ENCODE peak calls at places on chromosomes 16 and 17, in five cellular contexts. J is lung, K is A549, I is cardiac muscle cell, V is K562. Y is an unnamed sample. For H3K4me1, the result is how much of the 10 kb centered on the place peaks cover.

GRCh38 chr16:88905563-88905962 is 39.1 kb upstream of the PABPN1L start:
- DNase-seq in J (no peak), K (peak), I (no peak), V (peak), Y (no peak)

GRCh38 chr16:73848993-73849392 is 447.6 kb upstream of the PSMD7 start:
- DNase-seq in J (no peak), K (peak), I (no peak), V (no peak), Y (no peak)

GRCh38 chr17:50210249-50211225 is 9.1 kb upstream of the COL1A1 start:
- DNase-seq in J (no peak), K (peak), I (peak), V (peak), Y (peak)

GRCh38 chr17:48006936-48007703 is 30.5 kb downstream of the COPZ2 start:
- DNase-seq in J (no peak), K (no peak), I (no peak), V (no peak), Y (no peak)

GRCh38 chr17:47821031-47821423 is 567 bp downstream of the OSBPL7 start:
- DNase-seq in J (no peak), K (no peak), I (no peak), V (peak), Y (no peak)

GRCh38 chr17:13671771-13672170 is 70.0 kb upstream of the HS3ST3A1 start:
- DNase-seq in J (no peak), K (no peak), I (peak), V (no peak), Y (no peak)

GRCh38 chr17:10583834-10584233 is 34.4 kb upstream of the MYH2 start:
- DNase-seq in J (no peak), K (no peak), I (no peak), V (no peak), Y (no peak)

GRCh38 chr17:15185625-15185991 is 79.5 kb downstream of the PMP22 start:
- DNase-seq in J (no peak), K (peak), I (peak), V (no peak), Y (no peak)

GRCh38 chr17:60604686-60605334 is 4.8 kb downstream of the PPM1D start:
- DNase-seq in J (no peak), K (no peak), I (peak), V (no peak), Y (no peak)

GRCh38 chr16:11768850-11769249 is 26.2 kb upstream of the TXNDC11 start:
- DNase-seq in J (no peak), K (no peak), I (no peak), V (no peak), Y (no peak)

GRCh38 chr16:64711596-64711995 is 410.3 kb downstream of the CDH11 start:
- DNase-seq in J (no peak), K (no peak), I (no peak), V (no peak), Y (no peak)

GRCh38 chr17:80621335-80622169 is 76.9 kb downstream of the RPTOR start:
- DNase-seq in J (no peak), K (no peak), I (no peak), V (no peak), Y (no peak)

GRCh38 chr17:13253746-13254410 is 236.1 kb upstream of the ELAC2 start:
- DNase-seq in J (no peak), K (no peak), I (no peak), V (no peak), Y (peak)

GRCh38 chr16:1688807-1689560 is 10.9 kb downstream of the JPT2 start:
- DNase-seq in J (peak), K (peak), I (peak), V (no peak), Y (peak)

GRCh38 chr16:49469323-49469670 is 95.7 kb downstream of the C16orf78 start:
- DNase-seq in J (no peak), K (no peak), I (no peak), V (no peak), Y (peak)

GRCh38 chr17:44197980-44198720 is 1.5 kb downstream of the ATXN7L3 start:
- DNase-seq in J (peak), K (peak), I (peak), V (peak), Y (peak)

GRCh38 chr17:34777044-34777443 is 184.2 kb downstream of the CCT6B start:
- DNase-seq in J (no peak), K (no peak), I (no peak), V (no peak), Y (no peak)

GRCh38 chr17:69870091-69870530 is 204.9 kb upstream of the KCNJ16 start:
- DNase-seq in J (no peak), K (peak), I (peak), V (no peak), Y (no peak)

GRCh38 chr16:11232852-11233726 is 22.9 kb downstream of the SOCS1 start:
- DNase-seq in J (peak), K (no peak), I (no peak), V (peak), Y (no peak)

GRCh38 chr17:41972571-41973411 is 6.2 kb downstream of the CNP start:
- DNase-seq in J (no peak), K (no peak), I (no peak), V (no peak), Y (no peak)

DNA sequence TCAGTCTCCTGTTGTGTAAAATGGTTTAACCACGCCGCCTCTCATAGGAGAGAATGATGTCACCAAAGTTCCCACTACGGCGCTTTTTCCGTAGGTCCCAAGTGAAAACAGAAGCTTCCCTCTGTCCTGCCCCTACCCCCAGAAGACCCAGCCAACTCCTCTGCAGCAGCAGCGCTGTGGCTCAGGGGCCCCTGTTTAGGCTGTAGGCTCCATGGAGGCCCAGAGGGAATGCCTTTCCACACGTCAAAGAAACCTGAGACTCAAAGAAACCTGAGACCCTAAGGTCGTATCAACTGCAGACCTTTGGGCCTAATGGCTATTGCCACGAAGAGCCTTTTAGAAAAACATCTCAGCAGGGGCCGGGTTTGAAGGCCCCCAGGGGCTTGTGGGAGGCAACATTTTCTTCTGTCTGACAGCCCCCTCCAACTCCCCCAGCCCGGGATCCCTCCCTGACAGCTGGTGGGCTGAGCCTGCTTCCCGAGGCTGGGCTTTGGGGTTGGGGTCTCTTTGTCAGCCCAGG is 43.1 kb upstream of the MEAK7 start:
- DNase-seq in J (no peak), K (no peak), I (no peak), V (no peak), Y (no peak)
- H3K4me1 ChIP-seq in J (under half), K (under half), I (under half), V (under half), Y (under half)

DNA sequence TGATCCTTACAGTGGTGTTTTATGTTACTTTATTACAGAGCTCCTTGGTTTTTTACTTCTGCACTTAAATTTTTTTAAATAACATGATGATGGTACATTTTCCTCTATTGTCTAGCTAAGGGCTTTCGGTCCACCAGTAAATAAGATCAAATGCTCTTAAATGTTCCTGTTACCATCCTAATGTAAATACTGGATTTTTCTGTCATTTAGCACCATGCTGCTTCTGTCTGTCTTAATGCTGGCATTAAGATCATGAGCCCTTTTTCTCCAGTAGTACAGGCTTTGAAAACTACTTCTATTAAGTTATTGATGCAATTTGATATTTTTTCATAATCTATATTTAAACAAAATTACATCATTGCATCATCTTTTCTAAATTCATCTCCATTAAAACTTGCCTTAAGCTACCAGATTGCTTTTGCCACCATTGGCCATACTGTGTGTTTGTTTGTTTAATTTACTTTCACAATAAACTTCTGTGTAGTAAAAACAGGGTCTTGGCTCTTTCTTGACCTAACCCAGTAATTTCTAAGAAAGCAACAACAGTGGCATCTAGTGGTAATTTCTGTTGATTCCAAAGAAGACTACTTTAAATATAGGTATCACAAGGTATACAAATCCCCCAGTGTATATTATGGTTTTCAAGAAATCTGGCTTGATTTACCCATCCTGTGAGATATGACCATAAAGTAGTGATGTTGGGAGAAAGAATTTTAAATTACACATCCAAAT is 9.0 kb upstream of the PHAF1 start:
- DNase-seq in J (no peak), K (peak), I (peak), V (no peak), Y (peak)
- TF ChIP-seq CTCF in J (no peak), K (peak), I (peak), V (peak), Y (peak)

GRCh38 chr16:68249361-68249760 is 4.2 kb downstream of the PLA2G15 start:
- DNase-seq in J (no peak), K (no peak), I (no peak), V (no peak), Y (no peak)

GRCh38 chr16:68253721-68254120 is 8.5 kb downstream of the PLA2G15 start:
- DNase-seq in J (no peak), K (no peak), I (no peak), V (no peak), Y (no peak)

GRCh38 chr16:68252383-68252782 is 7.2 kb downstream of the PLA2G15 start:
- DNase-seq in J (no peak), K (no peak), I (no peak), V (no peak), Y (no peak)

GRCh38 chr16:68250951-68251350 is 5.8 kb downstream of the PLA2G15 start:
- DNase-seq in J (no peak), K (no peak), I (no peak), V (no peak), Y (no peak)

DNA sequence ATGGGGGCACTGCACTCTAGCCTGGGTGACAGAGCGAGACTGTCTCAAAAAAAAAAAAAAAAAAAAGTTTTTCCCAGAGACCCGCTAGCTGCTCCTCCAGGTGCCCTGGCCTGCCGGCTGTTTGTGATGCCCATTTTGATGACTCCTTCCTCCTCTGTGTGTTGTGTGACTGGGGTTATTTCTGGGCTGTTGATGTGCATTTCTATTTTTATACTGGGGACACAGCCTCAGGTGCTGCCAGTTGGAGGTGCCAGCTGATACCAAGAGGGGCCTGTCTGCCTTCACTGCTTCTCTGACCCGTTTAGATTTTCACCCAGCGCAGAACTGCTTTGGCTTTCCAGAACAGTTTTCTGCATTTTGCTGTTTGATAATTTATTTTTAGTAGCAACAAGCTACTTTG is 6.6 kb downstream of the PLA2G15 start:
- DNase-seq in J (no peak), K (no peak), I (no peak), V (no peak), Y (no peak)
- H3K4me3 ChIP-seq in J (no peak), K (no peak), I (no peak), V (no peak), Y (no peak)

DNA sequence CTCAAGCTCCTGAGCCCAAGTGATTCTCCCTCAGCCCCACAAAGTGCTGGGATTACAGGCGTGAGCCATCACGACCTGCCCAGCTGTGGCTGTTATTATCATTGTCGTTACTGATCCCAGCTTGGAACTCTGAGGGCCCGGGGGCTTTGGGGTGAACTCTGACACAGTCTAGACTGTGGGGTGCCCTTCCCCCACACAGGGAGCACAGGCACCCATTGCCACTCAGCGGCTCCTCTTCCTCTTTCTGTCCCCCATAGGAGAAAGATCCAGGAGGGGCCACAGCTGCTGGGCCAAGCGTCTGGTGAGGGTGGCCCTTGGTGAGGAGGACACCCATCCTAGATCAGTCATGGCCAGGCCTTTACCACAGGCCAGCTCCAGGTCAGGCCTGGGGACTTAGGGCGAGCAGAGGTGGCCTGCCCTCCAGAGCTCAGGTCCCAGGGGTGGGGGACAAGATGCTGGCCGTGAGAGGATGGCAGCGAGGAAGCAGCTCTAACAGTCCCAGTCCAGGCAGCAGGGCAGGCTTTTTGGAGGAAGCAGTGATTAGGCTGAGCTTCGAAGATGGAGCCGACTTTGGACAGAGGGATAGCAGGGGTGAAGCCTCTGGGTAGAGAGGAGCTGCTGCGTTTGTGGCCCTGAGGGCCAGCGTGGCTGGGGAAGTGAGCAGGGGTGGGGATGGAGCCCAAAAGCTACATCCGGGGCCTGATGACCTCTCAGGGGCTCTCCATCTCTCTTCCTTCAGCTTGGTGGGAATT is 24.7 kb downstream of the TMEM235 start:
- DNase-seq in J (no peak), K (no peak), I (no peak), V (no peak), Y (no peak)
- H3K4me1 ChIP-seq in J (under half), K (under half), I (half or more), V (half or more), Y (under half)

GRCh38 chr16:30401768-30402425 is 5.5 kb upstream of the ZNF771 start:
- DNase-seq in J (no peak), K (peak), I (no peak), V (no peak), Y (peak)

GRCh38 chr16:30409125-30410060 is 2.0 kb downstream of the ZNF771 start:
- DNase-seq in J (peak), K (peak), I (peak), V (peak), Y (peak)

GRCh38 chr16:30407794-30408534 is 558 bp downstream of the ZNF771 start:
- DNase-seq in J (no peak), K (no peak), I (no peak), V (no peak), Y (no peak)

DNA sequence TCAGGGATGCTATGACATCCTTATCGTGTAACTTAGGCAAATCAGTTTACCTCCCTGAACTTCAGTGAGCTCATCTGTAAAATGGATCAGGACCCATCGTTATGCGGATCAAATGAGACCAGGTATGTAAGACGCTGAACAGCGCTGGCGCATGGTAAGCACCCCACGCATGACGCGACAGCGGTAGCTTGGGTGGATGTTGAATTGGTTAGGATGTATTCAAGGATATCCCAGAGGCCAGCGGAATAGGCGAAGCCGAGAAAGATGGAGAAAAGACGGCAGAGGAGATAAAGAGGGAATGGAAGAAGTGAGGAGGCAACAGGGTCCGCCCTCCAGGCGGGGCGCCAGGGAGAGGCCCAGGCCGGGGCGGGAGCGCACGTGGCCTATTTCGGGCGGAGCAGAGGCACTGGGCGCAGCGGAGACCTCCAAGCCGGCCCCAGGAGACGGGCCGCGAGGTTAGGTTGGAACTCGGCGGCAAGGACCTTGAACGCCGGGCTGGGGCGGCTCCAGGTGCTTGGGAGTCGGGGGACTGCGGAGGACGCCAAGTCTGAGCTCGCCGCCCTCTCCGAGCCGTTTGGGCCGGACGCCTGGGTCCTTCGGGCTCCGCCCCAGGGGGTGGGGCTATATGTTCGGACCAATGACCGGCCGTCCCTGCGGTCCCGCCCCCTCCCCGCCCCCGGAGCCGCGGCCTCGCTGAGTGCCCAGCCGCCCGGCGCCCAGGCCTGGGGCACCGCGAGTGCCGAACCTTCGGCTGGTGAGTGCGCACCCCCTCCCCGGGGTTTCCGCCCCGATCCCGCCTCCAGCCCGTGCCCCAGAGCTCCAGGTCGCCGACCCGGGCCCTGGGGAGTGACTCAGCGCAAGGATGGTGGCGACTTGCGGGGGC is at the start of gene ZNF771:
- DNase-seq in J (peak), K (peak), I (peak), V (peak), Y (peak)
- TF ChIP-seq CTCF in J (no peak), K (no peak), I (no peak), V (peak), Y (no peak)

GRCh38 chr16:57537194-57537505 is 779 bp upstream of the CCDC102A start:
- DNase-seq in J (no peak), K (no peak), I (no peak), V (no peak), Y (no peak)

GRCh38 chr16:57536306-57537193 is at the start of gene CCDC102A:
- DNase-seq in J (no peak), K (no peak), I (peak), V (peak), Y (no peak)

GRCh38 chr16:57537596-57538234 is 1.3 kb upstream of the CCDC102A start:
- DNase-seq in J (no peak), K (no peak), I (no peak), V (no peak), Y (no peak)

GRCh38 chr16:57539072-57539796 is 2.9 kb upstream of the CCDC102A start:
- DNase-seq in J (no peak), K (no peak), I (no peak), V (no peak), Y (no peak)

GRCh38 chr16:57538235-57538711 is 1.9 kb upstream of the CCDC102A start:
- DNase-seq in J (no peak), K (no peak), I (no peak), V (no peak), Y (no peak)
- H3K4me3 ChIP-seq in J (no peak), K (no peak), I (no peak), V (no peak), Y (no peak)

Y was measured in Caco-2.